ENCODE peak calls at places on chromosomes 13 and 19, in eight cellular contexts. K is HS-27A; Z is Panc1; Y is anterior cingulate cortex; A is HepG2; O is activated CD4-positive, alpha-beta T cell treated with anti-CD3 and anti-CD28 coated beads, Interleukin-2, amount 10 ng/mL, durations not matched to agents 7 days and 5 days; E is cardiac fibroblast; N is germinal center. F is an unnamed sample.

GRCh38 chr19:57887195-57887941 is 1.5 kb downstream of the ZNF814 start:
- DNase-seq in O (no peak), Z (no peak), E (peak), Y (no peak), K (no peak), N (no peak), A (no peak), F (no peak)

GRCh38 chr19:3440082-3440481 is 40.2 kb downstream of the SMIM24 start:
- DNase-seq in E (no peak), Z (no peak), A (peak), K (no peak), N (peak), Y (no peak), O (peak), F (no peak)

GRCh38 chr19:12665646-12666304 is 767 bp downstream of the MAN2B1 start:
- DNase-seq in K (no peak), E (no peak), A (no peak), Z (no peak), N (peak), Y (no peak), O (no peak), F (no peak)

GRCh38 chr19:1855040-1855827 is 7.0 kb upstream of the REXO1 start:
- DNase-seq in Y (peak), Z (no peak), N (peak), A (no peak), O (peak), K (no peak), E (peak), F (peak)

GRCh38 chr13:77416666-77417212 is 89.8 kb upstream of the MYCBP2 start:
- DNase-seq in Y (no peak), E (no peak), N (no peak), O (no peak), A (no peak), K (no peak), Z (no peak), F (no peak)

GRCh38 chr13:99792079-99792921 is 179.3 kb downstream of the ZIC5 start:
- DNase-seq in O (no peak), A (no peak), Z (no peak), E (no peak), N (no peak), K (no peak), Y (no peak), F (no peak)

GRCh38 chr19:14762111-14762510 is 16.2 kb downstream of the ADGRE2 start:
- DNase-seq in O (no peak), E (no peak), K (no peak), A (no peak), Z (no peak), Y (no peak), N (no peak), F (no peak)

GRCh38 chr19:18225355-18225701 is 910 bp downstream of the PDE4C start:
- DNase-seq in O (no peak), N (no peak), A (no peak), Z (no peak), Y (no peak), K (no peak), E (no peak), F (no peak)